ENCODE peak calls at places on chromosomes 13 and 19, in six cellular contexts. P, Z, Q, S, R and A are unnamed samples.

GRCh38 chr13:113815151-113816058 is 48.5 kb downstream of the GAS6 start:
- DNase-seq in P (no peak), Z (no peak), Q (no peak), S (no peak), R (peak), A (no peak)

GRCh38 chr19:7004313-7004931 is 16.8 kb downstream of the MBD3L2B start:
- DNase-seq in P (peak), Z (no peak), Q (no peak), S (no peak), R (no peak), A (no peak)

GRCh38 chr19:38193445-38193844 is 30.6 kb downstream of the DPF1 start:
- DNase-seq in P (no peak), Z (no peak), Q (no peak), S (no peak), R (no peak), A (no peak)

GRCh38 chr13:110105136-110105535 is 201.8 kb downstream of the COL4A1 start:
- DNase-seq in P (no peak), Z (no peak), Q (no peak), S (peak), R (no peak), A (no peak)

GRCh38 chr13:57557979-57558529 is 73.5 kb upstream of the PCDH17 start:
- DNase-seq in P (peak), Z (no peak), Q (no peak), S (no peak), R (no peak), A (no peak)

GRCh38 chr13:74683411-74683810 is 549.2 kb upstream of the KLF12 start:
- DNase-seq in P (peak), Z (no peak), Q (no peak), S (no peak), R (no peak), A (no peak)

GRCh38 chr19:8641908-8642547 is 11.6 kb downstream of the NFILZ start:
- DNase-seq in P (peak), Z (no peak), Q (no peak), S (no peak), R (no peak), A (no peak)

GRCh38 chr19:31145909-31146453 is 203.3 kb downstream of the TSHZ3 start:
- DNase-seq in P (no peak), Z (no peak), Q (no peak), S (no peak), R (no peak), A (no peak)

GRCh38 chr13:110841846-110842245 is 73.0 kb downstream of the ANKRD10 start:
- DNase-seq in P (peak), Z (no peak), Q (no peak), S (no peak), R (no peak), A (no peak)

GRCh38 chr19:50897191-50897607 is 14.0 kb downstream of the KLK4 start:
- DNase-seq in P (no peak), Z (no peak), Q (no peak), S (no peak), R (no peak), A (no peak)

GRCh38 chr19:14449321-14449720 is 16.2 kb downstream of the PKN1 start:
- DNase-seq in P (no peak), Z (no peak), Q (no peak), S (no peak), R (no peak), A (no peak)

GRCh38 chr13:91722267-91722884 is 324.0 kb downstream of the GPC5 start:
- DNase-seq in P (peak), Z (no peak), Q (no peak), S (no peak), R (no peak), A (no peak)

GRCh38 chr19:10501971-10502523 is 1.1 kb downstream of the KEAP1 start:
- DNase-seq in P (peak), Z (no peak), Q (no peak), S (no peak), R (peak), A (no peak)

GRCh38 chr19:2048959-2049740 is 1.9 kb downstream of the MKNK2 start:
- DNase-seq in P (no peak), Z (no peak), Q (no peak), S (no peak), R (peak), A (no peak)

GRCh38 chr19:36254848-36255247 is 39.9 kb downstream of the ZNF146 start:
- DNase-seq in P (no peak), Z (no peak), Q (no peak), S (no peak), R (no peak), A (no peak)

GRCh38 chr13:100673831-100674362 is 698 bp downstream of the TMTC4 start:
- DNase-seq in P (peak), Z (peak), Q (peak), S (no peak), R (peak), A (peak)

GRCh38 chr19:3061214-3062161 is 807 bp downstream of the TLE5 start:
- DNase-seq in P (no peak), Z (peak), Q (no peak), S (no peak), R (peak), A (peak)

GRCh38 chr19:58548859-58549663 is 5.2 kb downstream of the TRIM28 start:
- DNase-seq in P (no peak), Z (no peak), Q (no peak), S (no peak), R (no peak), A (no peak)

GRCh38 chr13:32021785-32022184 is 9.8 kb upstream of the FRY start:
- DNase-seq in P (no peak), Z (no peak), Q (no peak), S (no peak), R (no peak), A (no peak)

GRCh38 chr13:59450218-59450617 is 713.5 kb downstream of the DIAPH3 start:
- DNase-seq in P (no peak), Z (no peak), Q (no peak), S (no peak), R (no peak), A (no peak)

GRCh38 chr19:13150919-13151604 is 851 bp downstream of the IER2 start:
- DNase-seq in P (no peak), Z (no peak), Q (no peak), S (no peak), R (peak), A (no peak)

GRCh38 chr19:54518844-54519243 is 16.2 kb downstream of the LAIR2 start:
- DNase-seq in P (no peak), Z (no peak), Q (no peak), S (no peak), R (no peak), A (no peak)

GRCh38 chr19:14198384-14199376 is 7.3 kb downstream of the ADGRL1 start:
- DNase-seq in P (peak), Z (no peak), Q (no peak), S (no peak), R (no peak), A (no peak)

GRCh38 chr19:23762884-23763711 is 4.4 kb upstream of the ZNF681 start:
- DNase-seq in P (peak), Z (peak), Q (peak), S (no peak), R (peak), A (peak)

GRCh38 chr13:87884874-87885273 is 213.7 kb downstream of the SLITRK5 start:
- DNase-seq in P (peak), Z (no peak), Q (no peak), S (no peak), R (no peak), A (no peak)

GRCh38 chr13:106398289-106398688 is 137.2 kb downstream of the EFNB2 start:
- DNase-seq in P (no peak), Z (no peak), Q (no peak), S (no peak), R (no peak), A (no peak)

GRCh38 chr13:100491164-100491847 is 97.3 kb downstream of the GGACT start:
- DNase-seq in P (no peak), Z (no peak), Q (no peak), S (no peak), R (peak), A (no peak)

GRCh38 chr13:24215732-24216131 is 55.2 kb downstream of the SPATA13 start:
- DNase-seq in P (peak), Z (no peak), Q (no peak), S (no peak), R (no peak), A (no peak)

GRCh38 chr19:30719189-30719990 is 347.2 kb downstream of the ZNF536 start:
- DNase-seq in P (peak), Z (no peak), Q (no peak), S (no peak), R (peak), A (no peak)

GRCh38 chr13:110339263-110339662 is 32.2 kb downstream of the COL4A2 start:
- DNase-seq in P (no peak), Z (no peak), Q (no peak), S (no peak), R (no peak), A (no peak)

GRCh38 chr13:51303882-51304281 is 35.6 kb upstream of the SERPINE3 start:
- DNase-seq in P (no peak), Z (no peak), Q (no peak), S (no peak), R (no peak), A (no peak)

GRCh38 chr19:53659292-53659691 is 27.5 kb downstream of the DPRX start:
- DNase-seq in P (peak), Z (no peak), Q (no peak), S (no peak), R (no peak), A (no peak)

GRCh38 chr19:18895038-18895827 is 725 bp downstream of the CERS1 start:
- DNase-seq in P (peak), Z (no peak), Q (no peak), S (no peak), R (peak), A (no peak)

GRCh38 chr19:35623327-35624010 is 5.4 kb upstream of the RBM42 start:
- DNase-seq in P (no peak), Z (no peak), Q (no peak), S (no peak), R (no peak), A (no peak)

GRCh38 chr13:113816248-113816924 is 47.5 kb downstream of the GAS6 start:
- DNase-seq in P (no peak), Z (no peak), Q (no peak), S (no peak), R (peak), A (no peak)

GRCh38 chr13:69389899-69390298 is 717.7 kb upstream of the ATXN8OS start:
- DNase-seq in P (no peak), Z (no peak), Q (no peak), S (no peak), R (no peak), A (no peak)